ENCODE peak calls at places on chromosomes 12 and 14, in ten cellular contexts. K is activated T-helper 9 cell treated with anti-CD3 and anti-CD28 coated beads, Interleukin-2, amount 50 U/mL, for 16 hours; I is HT1080; G is amniotic stem cell; S is AG09309; J is glomerular endothelial cell; P is NCI-H1092; U is lower lobe of right lung; V is Karpas-422; A is cardiac muscle cell. M is an unnamed sample.

GRCh38 chr12:112408621-112409020 is 784 bp downstream of the RPL6 start:
- DNase-seq in V (no peak), G (no peak), U (no peak), P (no peak), A (no peak), K (no peak), I (peak), S (no peak), J (no peak), M (no peak)

GRCh38 chr12:67562513-67563287 is 85.8 kb upstream of the DYRK2 start:
- DNase-seq in J (no peak), V (no peak), S (no peak), P (no peak), A (no peak), U (no peak), G (no peak), I (no peak), K (no peak), M (no peak)

GRCh38 chr12:132940071-132940719 is 15.9 kb downstream of the ZNF605 start:
- DNase-seq in U (no peak), P (no peak), J (no peak), G (no peak), V (no peak), A (no peak), K (no peak), I (no peak), S (no peak), M (no peak)

GRCh38 chr14:98244966-98245569 is 1026.9 kb downstream of the BCL11B start:
- DNase-seq in J (no peak), V (no peak), P (no peak), G (no peak), A (no peak), S (no peak), U (no peak), I (no peak), K (no peak), M (no peak)

GRCh38 chr14:72732022-72732780 is 161.7 kb downstream of the DPF3 start:
- DNase-seq in I (no peak), S (no peak), P (no peak), J (no peak), A (no peak), G (no peak), V (no peak), K (no peak), U (no peak), M (no peak)

GRCh38 chr14:95156765-95157194 is 549 bp downstream of the DICER1 start:
- DNase-seq in S (no peak), G (peak), V (peak), A (peak), P (no peak), I (peak), K (peak), J (no peak), U (peak), M (no peak)

GRCh38 chr12:106113446-106114083 is 25.2 kb downstream of the NUAK1 start:
- DNase-seq in G (no peak), U (no peak), A (no peak), J (no peak), S (no peak), P (no peak), I (no peak), K (no peak), V (no peak), M (no peak)

GRCh38 chr12:50203691-50204090 is 36.5 kb upstream of the CERS5 start:
- DNase-seq in V (no peak), S (no peak), I (no peak), K (no peak), U (no peak), J (no peak), G (no peak), A (no peak), P (no peak), M (no peak)

GRCh38 chr14:78254911-78255431 is 84.8 kb downstream of the NRXN3 start:
- DNase-seq in J (no peak), V (no peak), K (no peak), U (no peak), P (peak), A (no peak), G (no peak), I (peak), S (no peak), M (peak)

M was measured in BJ.